ENCODE peak calls at places on chromosomes 2 and 18, in eight cellular contexts. D is brain microvascular endothelial cell, F is GM20000, C is fibroblast of lung, H is fibroblast of the conjunctiva, Q is aorta, B is occipital lobe, T is myocyte. J is an unnamed sample.

GRCh38 chr18:9575558-9575957 is 38.8 kb downstream of the PPP4R1 start:
- DNase-seq in D (peak; percentile 95), B (no peak), Q (peak; percentile 70), T (peak; percentile 89), H (peak; percentile 97), F (peak; percentile 31), C (peak; percentile 99), J (peak; percentile 91)

GRCh38 chr18:58687871-58688308 is 16.6 kb downstream of the MALT1 start:
- DNase-seq in H (no peak), F (peak; percentile 56), T (no peak), C (no peak), B (no peak), Q (no peak), D (no peak), J (no peak)

GRCh38 chr2:219676586-219676985 is 49.2 kb downstream of the SLC4A3 start:
- DNase-seq in B (no peak), F (no peak), H (no peak), D (no peak), Q (no peak), T (no peak), C (no peak), J (peak; percentile 44)

GRCh38 chr2:230885467-230886130 is 20.9 kb downstream of the ITM2C start:
- DNase-seq in H (peak; percentile 14), T (no peak), F (peak; percentile 70), B (peak; percentile 85), D (peak; percentile 85), C (peak; percentile 70), Q (peak; percentile 50), J (peak; percentile 57)

GRCh38 chr2:227325824-227326195 is 759 bp downstream of the MFF start:
- DNase-seq in D (peak; percentile 33), C (peak; percentile 51), B (peak; percentile 40), T (peak; percentile 62), H (no peak), Q (peak; percentile 60), F (peak; percentile 33), J (peak; percentile 33)

GRCh38 chr2:145842002-145842401 is 1322.1 kb upstream of the ZEB2 start:
- DNase-seq in Q (no peak), B (no peak), F (no peak), H (peak; percentile 6), T (peak; percentile 38), D (no peak), C (no peak), J (no peak)

GRCh38 chr2:101113441-101114267 is 37.5 kb downstream of the TBC1D8 start:
- DNase-seq in H (peak; percentile 92), T (peak; percentile 49), F (no peak), B (no peak), Q (no peak), C (peak; percentile 87), D (peak; percentile 64), J (no peak)

GRCh38 chr2:7539760-7540159 is 622.5 kb downstream of the RNF144A start:
- DNase-seq in B (no peak), C (no peak), Q (no peak), T (peak; percentile 2), D (peak; percentile 95), H (no peak), F (no peak), J (peak; percentile 62)

GRCh38 chr18:57841568-57841967 is 38.5 kb upstream of the ATP8B1 start:
- DNase-seq in D (no peak), B (no peak), F (peak; percentile 52), Q (no peak), T (no peak), H (no peak), C (no peak), J (no peak)

GRCh38 chr18:50034029-50034428 is 160.9 kb downstream of the MYO5B start:
- DNase-seq in C (no peak), D (no peak), Q (no peak), B (no peak), F (no peak), T (no peak), H (no peak), J (no peak)

GRCh38 chr2:100924520-100925451 is 77.3 kb upstream of the RPL31 start:
- DNase-seq in F (peak; percentile 52), Q (peak; percentile 67), T (peak; percentile 64), C (peak; percentile 71), D (peak; percentile 85), H (no peak), B (no peak), J (peak; percentile 94)

GRCh38 chr18:22632191-22632590 is 214.5 kb upstream of the CTAGE1 start:
- DNase-seq in Q (no peak), T (no peak), C (no peak), F (no peak), B (no peak), H (no peak), D (no peak), J (peak; percentile 78)

GRCh38 chr2:210157546-210157945 is 13.7 kb downstream of the KANSL1L start:
- DNase-seq in C (no peak), H (no peak), Q (no peak), D (no peak), T (no peak), B (no peak), F (no peak), J (no peak)

GRCh38 chr2:41907716-41908328 is 140.0 kb upstream of the PKDCC start:
- DNase-seq in D (no peak), T (peak; percentile 69), C (no peak), B (no peak), F (no peak), Q (no peak), H (no peak), J (no peak)

GRCh38 chr2:85468704-85469349 is 50.3 kb downstream of the SH2D6 start:
- DNase-seq in F (no peak), D (no peak), Q (no peak), B (no peak), C (peak; percentile 47), T (peak; percentile 45), H (peak; percentile 50), J (peak; percentile 72)

GRCh38 chr2:75055307-75055819 is 96.9 kb downstream of the POLE4 start:
- DNase-seq in C (no peak), H (no peak), T (no peak), Q (no peak), B (no peak), D (no peak), F (peak; percentile 15), J (no peak)

GRCh38 chr2:113282747-113283533 is 4.2 kb upstream of the PAX8 start:
- DNase-seq in D (no peak), C (peak; percentile 30), B (peak; percentile 2), Q (peak; percentile 75), F (no peak), T (peak; percentile 93), H (no peak), J (peak; percentile 25)

GRCh38 chr2:161112885-161113284 is 47.3 kb upstream of the TANK start:
- DNase-seq in B (no peak), F (no peak), T (no peak), C (no peak), H (no peak), Q (no peak), D (no peak), J (no peak)

GRCh38 chr18:45626330-45627203 is 11.3 kb downstream of the SLC14A2 start:
- DNase-seq in B (no peak), Q (no peak), C (no peak), F (no peak), D (peak; percentile 29), T (no peak), H (no peak), J (peak; percentile 61)

GRCh38 chr2:199336546-199336945 is 121.2 kb downstream of the SATB2 start:
- DNase-seq in B (no peak), Q (no peak), F (no peak), D (no peak), C (no peak), T (no peak), H (no peak), J (peak; percentile 26)

GRCh38 chr2:143162997-143163396 is 33.8 kb downstream of the ARHGAP15 start:
- DNase-seq in T (no peak), F (no peak), H (no peak), Q (no peak), D (no peak), C (no peak), B (no peak), J (no peak)

GRCh38 chr18:5704847-5705246 is 161.1 kb upstream of the EPB41L3 start:
- DNase-seq in H (no peak), F (no peak), B (no peak), C (no peak), Q (no peak), T (no peak), D (no peak), J (no peak)

GRCh38 chr18:47964086-47964485 is 33.6 kb upstream of the SMAD2 start:
- DNase-seq in Q (no peak), B (no peak), D (no peak), H (no peak), F (no peak), C (no peak), T (no peak), J (no peak)

GRCh38 chr2:161245671-161246070 is 62.6 kb upstream of the PSMD14 start:
- DNase-seq in C (no peak), H (no peak), D (no peak), B (no peak), T (no peak), F (no peak), Q (no peak), J (no peak)

GRCh38 chr2:119464977-119465376 is 33.3 kb downstream of the TMEM37 start:
- DNase-seq in H (no peak), D (no peak), T (no peak), B (no peak), C (no peak), F (no peak), Q (peak; percentile 78), J (no peak)

GRCh38 chr2:217989221-217989948 is 13.4 kb downstream of the TNS1 start:
- DNase-seq in T (peak; percentile 71), D (no peak), F (no peak), B (no peak), C (no peak), H (no peak), Q (no peak), J (no peak)

GRCh38 chr2:170822885-170823799 is 6.5 kb downstream of the GAD1 start:
- DNase-seq in D (no peak), Q (no peak), H (no peak), F (no peak), T (no peak), C (no peak), B (no peak), J (no peak)

GRCh38 chr18:10131036-10131774 is 217.4 kb downstream of the VAPA start:
- DNase-seq in H (no peak), Q (no peak), B (no peak), D (no peak), T (no peak), C (no peak), F (no peak), J (no peak)

GRCh38 chr2:98505991-98506664 is 61.5 kb downstream of the INPP4A start:
- DNase-seq in D (no peak), H (no peak), T (no peak), Q (no peak), F (no peak), B (no peak), C (no peak), J (no peak)

GRCh38 chr2:64910972-64911433 is 78.2 kb upstream of the SLC1A4 start:
- DNase-seq in C (no peak), B (no peak), T (no peak), D (no peak), F (no peak), H (no peak), Q (no peak), J (no peak)

GRCh38 chr2:36886664-36887063 is 79.7 kb downstream of the STRN start:
- DNase-seq in B (no peak), H (no peak), F (no peak), C (peak; percentile 13), Q (no peak), T (no peak), D (no peak), J (peak; percentile 4)

GRCh38 chr2:213834331-213834730 is 550.1 kb downstream of the SPAG16 start:
- DNase-seq in H (peak; percentile 67), F (no peak), C (peak; percentile 63), D (peak; percentile 58), Q (no peak), B (no peak), T (peak; percentile 27), J (peak; percentile 86)